ENCODE peak calls at places on chromosomes 11 and 22, in six cellular contexts. F is hepatocyte; H is naive thymus-derived CD4-positive, alpha-beta T cell; A is mammary epithelial cell; U is body of pancreas; M is ovary. Y is an unnamed sample. For H3K4me1, the result is how much of the 10 kb centered on the place peaks cover.

GRCh38 chr11:4184163-4184916 is 89.7 kb downstream of the RRM1 start:
- DNase-seq in F (no peak), H (no peak), A (no peak), U (no peak), M (no peak), Y (no peak)

GRCh38 chr22:29867260-29867659 is 15.7 kb upstream of the MTMR3 start:
- DNase-seq in F (no peak), H (no peak), A (peak), U (no peak), M (no peak), Y (no peak)

GRCh38 chr22:38477515-38477914 is 9.6 kb downstream of the KDELR3 start:
- DNase-seq in F (no peak), H (no peak), A (peak), U (no peak), M (no peak), Y (peak)

GRCh38 chr11:130428692-130429681 is 578 bp upstream of the ADAMTS8 start:
- DNase-seq in F (no peak), H (no peak), A (no peak), U (no peak), M (no peak), Y (no peak)

GRCh38 chr11:95915051-95915450 is 8.9 kb downstream of the MTMR2 start:
- DNase-seq in F (no peak), H (no peak), A (no peak), U (no peak), M (no peak), Y (no peak)

GRCh38 chr11:123216249-123216648 is 21.2 kb upstream of the CLMP start:
- DNase-seq in F (no peak), H (no peak), A (no peak), U (no peak), M (no peak), Y (no peak)

GRCh38 chr11:10633261-10633660 is 60.3 kb downstream of the IRAG1 start:
- DNase-seq in F (no peak), H (no peak), A (no peak), U (peak), M (no peak), Y (no peak)

GRCh38 chr22:43144949-43145348 is 1.8 kb upstream of the MCAT start:
- DNase-seq in F (no peak), H (no peak), A (no peak), U (no peak), M (no peak), Y (no peak)

GRCh38 chr11:74004694-74005615 is 3.9 kb downstream of the UCP3 start:
- DNase-seq in F (no peak), H (peak), A (no peak), U (no peak), M (no peak), Y (peak)

GRCh38 chr11:128691802-128692749 is 1.8 kb upstream of the FLI1 start:
- DNase-seq in F (no peak), H (no peak), A (no peak), U (no peak), M (no peak), Y (peak)

GRCh38 chr11:24623121-24623520 is 126.3 kb downstream of the LUZP2 start:
- DNase-seq in F (no peak), H (no peak), A (no peak), U (no peak), M (no peak), Y (no peak)

GRCh38 chr22:30221121-30221992 is 25.2 kb downstream of the LIF start:
- DNase-seq in F (no peak), H (peak), A (no peak), U (no peak), M (no peak), Y (peak)

GRCh38 chr22:20973634-20974286 is 6.7 kb downstream of the AIFM3 start:
- DNase-seq in F (no peak), H (no peak), A (no peak), U (no peak), M (no peak), Y (no peak)

GRCh38 chr11:45061641-45062040 is 84.8 kb upstream of the PRDM11 start:
- DNase-seq in F (no peak), H (no peak), A (no peak), U (no peak), M (no peak), Y (no peak)

GRCh38 chr11:128189823-128190222 is 397.5 kb downstream of the ETS1 start:
- DNase-seq in F (no peak), H (no peak), A (no peak), U (no peak), M (no peak), Y (no peak)

GRCh38 chr11:346529-346928 is 22.8 kb upstream of the B4GALNT4 start:
- DNase-seq in F (no peak), H (no peak), A (no peak), U (no peak), M (peak), Y (peak)
- H3K27ac ChIP-seq in F (no peak), H (no peak), A (no peak), U (no peak), M (no peak), Y (no peak)

GRCh38 chr11:113591122-113591521 is 115.0 kb downstream of the TMPRSS5 start:
- DNase-seq in F (no peak), H (no peak), A (no peak), U (no peak), M (no peak), Y (no peak)
- H3K4me1 ChIP-seq in F (under half), H (under half), A (under half), U (under half), M (under half), Y (under half)

GRCh38 chr11:57499413-57499982 is 16.0 kb downstream of the SLC43A1 start:
- DNase-seq in F (peak), H (no peak), A (peak), U (peak), M (peak), Y (peak)
- H3K4me3 ChIP-seq in F (no peak), H (no peak), A (peak), U (no peak), M (peak), Y (peak)

GRCh38 chr22:36285017-36285416 is 32.1 kb downstream of the APOL1 start:
- DNase-seq in F (no peak), H (no peak), A (no peak), U (no peak), M (no peak), Y (peak)
- H3K27ac ChIP-seq in F (no peak), H (peak), A (no peak), U (no peak), M (no peak), Y (peak)

DNA sequence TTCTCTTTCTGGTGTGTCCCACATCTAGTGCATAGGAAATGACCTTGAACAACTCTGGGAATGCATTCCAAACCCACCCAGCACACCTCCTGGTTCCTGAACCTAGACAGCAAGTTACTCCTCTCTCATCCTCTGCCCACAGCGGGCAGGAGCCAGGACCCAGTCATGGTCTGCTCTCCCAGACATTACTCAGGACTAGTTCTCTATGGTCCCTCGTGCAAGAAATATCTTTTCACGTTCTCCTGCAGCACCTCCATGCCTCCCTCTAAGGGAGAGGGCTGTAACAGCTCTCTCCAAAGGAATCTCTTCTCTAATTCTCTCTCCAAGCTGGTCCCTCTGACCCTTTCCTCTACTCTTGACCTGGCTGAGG is 57.9 kb upstream of the PRSS23 start:
- DNase-seq in F (no peak), H (no peak), A (no peak), U (no peak), M (no peak), Y (no peak)
- H3K4me1 ChIP-seq in F (under half), H (under half), A (half or more), U (under half), M (under half), Y (under half)

GRCh38 chr22:19766235-19766505 is 5.6 kb downstream of the TBX1 start:
- DNase-seq in F (no peak), H (no peak), A (no peak), U (no peak), M (no peak), Y (no peak)
- H3K4me3 ChIP-seq in F (no peak), H (no peak), A (peak), U (no peak), M (no peak), Y (peak)

GRCh38 chr11:9170450-9170849 is 79.1 kb upstream of the SCUBE2 start:
- DNase-seq in F (peak), H (no peak), A (no peak), U (no peak), M (no peak), Y (no peak)
- H3K27ac ChIP-seq in F (no peak), H (no peak), A (no peak), U (no peak), M (no peak), Y (no peak)